ENCODE peak calls at places on chromosomes 4 and X, in four cellular contexts. Y, P, R and O are unnamed samples.

GRCh38 chr4:135354876-135355275 is 1153.3 kb upstream of the PABPC4L start:
- DNase-seq in Y (no peak), P (no peak), R (no peak), O (no peak)

GRCh38 chr4:111789901-111790640 is 355.2 kb upstream of the FAM241A start:
- DNase-seq in Y (no peak), P (no peak), R (no peak), O (no peak)

GRCh38 chr4:89469930-89470375 is 162.4 kb upstream of the GPRIN3 start:
- DNase-seq in Y (no peak), P (peak; percentile 33), R (peak; percentile 32), O (no peak)

GRCh38 chr4:38149472-38149871 is 189.3 kb downstream of the PTTG2 start:
- DNase-seq in Y (no peak), P (no peak), R (peak; percentile 39), O (no peak)

GRCh38 chr4:186260504-186261448 is 5.2 kb upstream of the F11 start:
- DNase-seq in Y (no peak), P (no peak), R (no peak), O (no peak)

GRCh38 chr4:100369871-100370270 is 148.0 kb downstream of the EMCN start:
- DNase-seq in Y (no peak), P (no peak), R (no peak), O (no peak)

GRCh38 chrX:16836371-16836770 is 33.8 kb downstream of the RBBP7 start:
- DNase-seq in Y (peak; percentile 77), P (no peak), R (peak; percentile 52), O (no peak)

GRCh38 chr4:112593438-112594133 is 43.1 kb downstream of the ZGRF1 start:
- DNase-seq in Y (no peak), P (no peak), R (no peak), O (no peak)

GRCh38 chrX:70332600-70332999 is 42.7 kb downstream of the KIF4A start:
- DNase-seq in Y (no peak), P (no peak), R (no peak), O (no peak)

GRCh38 chr4:93788712-93789111 is 39.8 kb upstream of the ATOH1 start:
- DNase-seq in Y (no peak), P (no peak), R (peak; percentile 49), O (no peak)

GRCh38 chrX:10007604-10008003 is 40.4 kb downstream of the CLDN34 start:
- DNase-seq in Y (no peak), P (no peak), R (no peak), O (no peak)

GRCh38 chrX:13180807-13181206 is 136.4 kb upstream of the FAM9C start:
- DNase-seq in Y (no peak), P (no peak), R (no peak), O (no peak)

GRCh38 chr4:168486961-168487820 is 6.9 kb upstream of the DDX60L start:
- DNase-seq in Y (no peak), P (peak; percentile 52), R (no peak), O (no peak)

GRCh38 chrX:103513067-103513466 is 6.2 kb downstream of the RAB40A start:
- DNase-seq in Y (no peak), P (no peak), R (no peak), O (no peak)

GRCh38 chr4:89196745-89197144 is 85.4 kb downstream of the TIGD2 start:
- DNase-seq in Y (no peak), P (no peak), R (peak; percentile 36), O (no peak)

GRCh38 chr4:111945014-111945413 is 200.2 kb upstream of the FAM241A start:
- DNase-seq in Y (no peak), P (no peak), R (peak; percentile 51), O (no peak)

GRCh38 chr4:38030023-38030422 is 69.8 kb downstream of the PTTG2 start:
- DNase-seq in Y (no peak), P (no peak), R (no peak), O (no peak)

GRCh38 chr4:151940926-151941617 is 180.3 kb upstream of the GATB start:
- DNase-seq in Y (no peak), P (no peak), R (no peak), O (no peak)

GRCh38 chr4:54227261-54228063 is 1.6 kb upstream of the PDGFRA start:
- DNase-seq in Y (peak; percentile 72), P (peak; percentile 78), R (peak; percentile 81), O (no peak)

GRCh38 chr4:40300371-40301162 is 34.6 kb upstream of the CHRNA9 start:
- DNase-seq in Y (no peak), P (no peak), R (no peak), O (no peak)

GRCh38 chrX:71871367-71871766 is 39.3 kb upstream of the NHSL2 start:
- DNase-seq in Y (no peak), P (no peak), R (no peak), O (no peak)